ENCODE peak calls at places on chromosomes 11 and 22, in five cellular contexts. One of them, this sample, is unnamed. For H3K4me1, the result is how much of the 10 kb centered on the place peaks cover.

GRCh38 chr11:1218788-1219445 is 3.9 kb upstream of the MUC5B start:
- DNase-seq in heart left ventricle: peak
- DNase-seq in stomach: no peak
- DNase-seq in right lobe of liver: no peak
- DNase-seq in prostate gland: no peak
- DNase-seq in this sample: peak

GRCh38 chr11:64729851-64730382 is 6.9 kb upstream of the NRXN2 start:
- DNase-seq in stomach: peak
- DNase-seq in heart left ventricle: no peak
- DNase-seq in prostate gland: no peak
- DNase-seq in right lobe of liver: peak
- DNase-seq in this sample: peak

GRCh38 chr11:69613594-69613993 is 27.4 kb upstream of the CCND1 start:
- DNase-seq in prostate gland: no peak
- DNase-seq in right lobe of liver: no peak
- DNase-seq in heart left ventricle: no peak
- DNase-seq in stomach: no peak
- DNase-seq in this sample: no peak

GRCh38 chr22:20203142-20204099 is 52.6 kb upstream of the CCDC188 start:
- DNase-seq in prostate gland: no peak
- DNase-seq in heart left ventricle: no peak
- DNase-seq in right lobe of liver: peak
- DNase-seq in stomach: peak
- DNase-seq in this sample: peak

GRCh38 chr11:15145635-15146034 is 30.9 kb downstream of the INSC start:
- DNase-seq in stomach: peak
- DNase-seq in heart left ventricle: no peak
- DNase-seq in prostate gland: no peak
- DNase-seq in right lobe of liver: no peak
- DNase-seq in this sample: no peak

GRCh38 chr22:23705358-23705757 is 14.5 kb downstream of the RGL4 start:
- DNase-seq in prostate gland: no peak
- DNase-seq in heart left ventricle: no peak
- DNase-seq in right lobe of liver: no peak
- DNase-seq in stomach: no peak
- DNase-seq in this sample: no peak

GRCh38 chr11:118621071-118621815 is 13.8 kb downstream of the PHLDB1 start:
- DNase-seq in prostate gland: peak
- DNase-seq in heart left ventricle: peak
- DNase-seq in right lobe of liver: no peak
- DNase-seq in stomach: peak
- DNase-seq in this sample: peak

GRCh38 chr11:132075447-132075846 is 705.0 kb downstream of the NTM start:
- DNase-seq in right lobe of liver: no peak
- DNase-seq in prostate gland: no peak
- DNase-seq in heart left ventricle: no peak
- DNase-seq in stomach: no peak
- DNase-seq in this sample: no peak

GRCh38 chr11:79201637-79202347 is 239.0 kb downstream of the TENM4 start:
- DNase-seq in stomach: no peak
- DNase-seq in prostate gland: no peak
- DNase-seq in right lobe of liver: no peak
- DNase-seq in heart left ventricle: no peak
- DNase-seq in this sample: no peak

GRCh38 chr11:122105009-122105828 is 10.8 kb downstream of the BLID start:
- DNase-seq in heart left ventricle: peak
- DNase-seq in prostate gland: no peak
- DNase-seq in stomach: no peak
- DNase-seq in right lobe of liver: no peak
- DNase-seq in this sample: no peak

GRCh38 chr22:35538801-35539321 is 1.8 kb upstream of the RASD2 start:
- DNase-seq in heart left ventricle: no peak
- DNase-seq in prostate gland: no peak
- DNase-seq in stomach: no peak
- DNase-seq in right lobe of liver: peak
- DNase-seq in this sample: peak

GRCh38 chr11:96278039-96278897 is 64.7 kb downstream of the MAML2 start:
- DNase-seq in stomach: no peak
- DNase-seq in heart left ventricle: no peak
- DNase-seq in right lobe of liver: no peak
- DNase-seq in prostate gland: no peak
- DNase-seq in this sample: no peak

GRCh38 chr11:820655-821512 is 2.2 kb downstream of the PNPLA2 start:
- DNase-seq in stomach: peak
- DNase-seq in right lobe of liver: peak
- DNase-seq in prostate gland: no peak
- DNase-seq in heart left ventricle: peak
- DNase-seq in this sample: peak

GRCh38 chr11:122850076-122850631 is 11.9 kb downstream of the CRTAM start:
- DNase-seq in prostate gland: no peak
- DNase-seq in heart left ventricle: no peak
- DNase-seq in stomach: no peak
- DNase-seq in right lobe of liver: no peak
- DNase-seq in this sample: no peak

GRCh38 chr22:27726726-27727449 is 74.7 kb downstream of the MN1 start:
- DNase-seq in prostate gland: no peak
- DNase-seq in stomach: peak
- DNase-seq in right lobe of liver: no peak
- DNase-seq in heart left ventricle: peak
- DNase-seq in this sample: no peak

GRCh38 chr11:68436985-68437926 is 23.3 kb upstream of the PPP6R3 start:
- DNase-seq in heart left ventricle: peak
- DNase-seq in prostate gland: no peak
- DNase-seq in stomach: no peak
- DNase-seq in right lobe of liver: no peak
- DNase-seq in this sample: no peak

GRCh38 chr11:122853971-122854446 is 15.7 kb downstream of the CRTAM start:
- DNase-seq in heart left ventricle: no peak
- DNase-seq in stomach: no peak
- DNase-seq in prostate gland: peak
- DNase-seq in right lobe of liver: no peak
- DNase-seq in this sample: peak

GRCh38 chr22:45777046-45777851 is 105.6 kb downstream of the ATXN10 start:
- DNase-seq in prostate gland: no peak
- DNase-seq in right lobe of liver: no peak
- DNase-seq in stomach: no peak
- DNase-seq in heart left ventricle: no peak
- DNase-seq in this sample: no peak

GRCh38 chr11:31237819-31238771 is 131.4 kb downstream of the DCDC1 start:
- DNase-seq in heart left ventricle: no peak
- DNase-seq in prostate gland: no peak
- DNase-seq in right lobe of liver: no peak
- DNase-seq in stomach: no peak
- DNase-seq in this sample: no peak

GRCh38 chr11:126459691-126460404 is 104.4 kb downstream of the ST3GAL4 start:
- DNase-seq in stomach: no peak
- DNase-seq in heart left ventricle: no peak
- DNase-seq in right lobe of liver: no peak
- DNase-seq in prostate gland: no peak
- DNase-seq in this sample: no peak

GRCh38 chr11:96049426-96049825 is 125.5 kb upstream of the MTMR2 start:
- DNase-seq in prostate gland: no peak
- DNase-seq in right lobe of liver: no peak
- DNase-seq in stomach: no peak
- DNase-seq in heart left ventricle: no peak
- DNase-seq in this sample: no peak

GRCh38 chr11:77630311-77630710 is 7.3 kb downstream of the CLNS1A start:
- DNase-seq in stomach: no peak
- DNase-seq in prostate gland: no peak
- DNase-seq in right lobe of liver: no peak
- DNase-seq in heart left ventricle: no peak
- DNase-seq in this sample: no peak

GRCh38 chr11:93278976-93279375 is 51.6 kb upstream of the DEUP1 start:
- DNase-seq in right lobe of liver: no peak
- DNase-seq in heart left ventricle: no peak
- DNase-seq in prostate gland: no peak
- DNase-seq in stomach: no peak
- DNase-seq in this sample: no peak

GRCh38 chr11:128174465-128175101 is 412.8 kb downstream of the ETS1 start:
- DNase-seq in heart left ventricle: no peak
- DNase-seq in prostate gland: no peak
- DNase-seq in right lobe of liver: no peak
- DNase-seq in stomach: no peak
- DNase-seq in this sample: no peak

GRCh38 chr22:37932821-37933578 is 20.4 kb downstream of the C22orf23 start:
- DNase-seq in stomach: peak
- DNase-seq in right lobe of liver: no peak
- DNase-seq in heart left ventricle: no peak
- DNase-seq in prostate gland: no peak
- DNase-seq in this sample: peak
- TF ChIP-seq POLR2A in stomach: no peak
- TF ChIP-seq POLR2A in right lobe of liver: no peak
- TF ChIP-seq POLR2A in heart left ventricle: no peak
- TF ChIP-seq POLR2A in prostate gland: no peak
- TF ChIP-seq POLR2A in this sample: no peak

GRCh38 chr22:33803371-33803770 is 116.9 kb downstream of the LARGE1 start:
- DNase-seq in prostate gland: no peak
- DNase-seq in right lobe of liver: no peak
- DNase-seq in stomach: no peak
- DNase-seq in heart left ventricle: no peak
- DNase-seq in this sample: no peak

GRCh38 chr22:33803883-33804282 is 116.4 kb downstream of the LARGE1 start:
- DNase-seq in stomach: no peak
- DNase-seq in right lobe of liver: no peak
- DNase-seq in prostate gland: peak
- DNase-seq in heart left ventricle: no peak
- DNase-seq in this sample: no peak

GRCh38 chr22:33807465-33807864 is 112.8 kb downstream of the LARGE1 start:
- DNase-seq in stomach: no peak
- DNase-seq in heart left ventricle: no peak
- DNase-seq in prostate gland: no peak
- DNase-seq in right lobe of liver: no peak
- DNase-seq in this sample: no peak

GRCh38 chr22:33811208-33811607 is 109.1 kb downstream of the LARGE1 start:
- DNase-seq in heart left ventricle: no peak
- DNase-seq in right lobe of liver: no peak
- DNase-seq in stomach: no peak
- DNase-seq in prostate gland: no peak
- DNase-seq in this sample: no peak

DNA sequence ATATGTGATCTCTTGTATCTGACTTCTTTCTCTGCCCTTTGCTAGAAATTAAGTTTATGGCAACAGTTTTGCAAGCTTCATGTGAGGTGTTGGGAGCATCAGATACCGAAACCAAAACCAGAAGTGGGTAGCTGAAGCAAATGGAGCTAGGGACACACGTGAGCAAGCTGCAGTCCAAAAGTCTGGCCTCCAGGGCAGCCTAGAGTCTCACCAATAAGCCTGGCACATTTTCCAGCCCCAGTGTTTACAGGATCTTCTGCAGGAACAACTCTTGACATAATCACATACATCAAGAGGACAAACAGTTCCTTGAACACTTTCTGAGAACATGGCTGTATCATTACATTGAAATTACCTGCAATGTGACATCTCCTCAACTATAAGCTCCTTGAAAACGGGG is 114.1 kb downstream of the LARGE1 start:
- DNase-seq in right lobe of liver: peak
- DNase-seq in prostate gland: no peak
- DNase-seq in heart left ventricle: no peak
- DNase-seq in stomach: no peak
- DNase-seq in this sample: no peak
- H3K4me1 ChIP-seq in right lobe of liver: under half
- H3K4me1 ChIP-seq in prostate gland: under half
- H3K4me1 ChIP-seq in heart left ventricle: under half
- H3K4me1 ChIP-seq in stomach: half or more
- H3K4me1 ChIP-seq in this sample: under half

GRCh38 chr11:13205446-13205845 is 72.1 kb upstream of the BMAL1 start:
- DNase-seq in stomach: no peak
- DNase-seq in heart left ventricle: no peak
- DNase-seq in right lobe of liver: no peak
- DNase-seq in prostate gland: no peak
- DNase-seq in this sample: no peak

GRCh38 chr11:13207270-13207664 is 70.3 kb upstream of the BMAL1 start:
- DNase-seq in heart left ventricle: no peak
- DNase-seq in prostate gland: no peak
- DNase-seq in stomach: no peak
- DNase-seq in right lobe of liver: no peak
- DNase-seq in this sample: no peak

GRCh38 chr11:13207665-13208594 is 69.7 kb upstream of the BMAL1 start:
- DNase-seq in right lobe of liver: no peak
- DNase-seq in stomach: no peak
- DNase-seq in heart left ventricle: no peak
- DNase-seq in prostate gland: no peak
- DNase-seq in this sample: peak

GRCh38 chr11:13208921-13209320 is 68.7 kb upstream of the BMAL1 start:
- DNase-seq in prostate gland: no peak
- DNase-seq in heart left ventricle: no peak
- DNase-seq in right lobe of liver: no peak
- DNase-seq in stomach: no peak
- DNase-seq in this sample: no peak

DNA sequence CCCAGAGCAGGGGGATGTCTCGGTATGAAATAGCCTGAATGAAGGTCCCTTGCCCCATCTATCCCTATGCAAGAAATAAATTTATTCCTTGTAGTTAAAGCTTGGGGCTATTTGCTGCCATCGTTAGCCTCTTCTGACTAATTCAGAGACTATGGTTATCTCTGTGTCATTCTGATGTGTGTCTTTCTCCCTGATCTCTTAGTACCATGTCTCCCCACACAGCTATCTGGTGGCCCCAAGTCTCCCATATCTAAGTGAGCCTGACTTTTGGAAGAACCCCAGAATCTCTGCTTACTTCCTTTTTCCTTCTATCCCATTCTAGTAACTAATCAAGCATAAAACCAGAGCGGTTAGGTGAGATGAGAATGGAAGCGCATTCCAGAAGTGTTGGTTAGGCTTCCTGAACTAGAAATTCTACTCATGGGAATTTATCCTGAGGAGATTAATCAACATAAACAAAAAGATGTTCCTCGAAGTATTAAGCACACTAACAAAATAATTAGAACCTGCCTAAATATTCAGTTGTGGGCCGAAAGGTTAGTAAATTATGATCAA is 71.4 kb upstream of the BMAL1 start:
- DNase-seq in right lobe of liver: no peak
- DNase-seq in stomach: no peak
- DNase-seq in heart left ventricle: no peak
- DNase-seq in prostate gland: no peak
- DNase-seq in this sample: no peak
- TF ChIP-seq CTCF in right lobe of liver: no peak
- TF ChIP-seq CTCF in stomach: no peak
- TF ChIP-seq CTCF in heart left ventricle: no peak
- TF ChIP-seq CTCF in prostate gland: no peak
- TF ChIP-seq CTCF in this sample: no peak

GRCh38 chr11:8707541-8708270 is 25.1 kb downstream of the RPL27A start:
- DNase-seq in stomach: no peak
- DNase-seq in prostate gland: peak
- DNase-seq in heart left ventricle: peak
- DNase-seq in right lobe of liver: no peak
- DNase-seq in this sample: peak
- TF ChIP-seq POLR2A in stomach: no peak
- TF ChIP-seq POLR2A in prostate gland: no peak
- TF ChIP-seq POLR2A in heart left ventricle: no peak
- TF ChIP-seq POLR2A in right lobe of liver: no peak
- TF ChIP-seq POLR2A in this sample: no peak

DNA sequence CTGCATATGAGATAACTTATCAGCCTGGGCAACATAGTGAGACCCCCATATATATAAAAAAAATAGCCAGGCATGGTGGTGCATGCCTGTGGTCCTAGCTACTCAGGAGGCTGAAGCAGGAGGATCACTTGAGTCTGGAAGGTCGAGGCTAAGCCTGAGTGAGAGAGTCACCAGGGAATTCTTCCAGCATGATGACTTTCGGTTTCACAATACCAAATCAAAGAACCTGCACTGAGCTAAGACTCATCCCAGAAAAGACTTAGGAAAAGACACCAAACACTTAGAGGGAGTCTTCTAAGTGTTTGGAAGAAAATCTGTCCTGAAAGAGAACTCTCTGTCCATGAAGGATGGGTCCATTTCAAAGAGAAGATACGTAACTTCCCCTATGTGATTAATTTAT is 12.7 kb downstream of the STK33 start:
- DNase-seq in stomach: no peak
- DNase-seq in right lobe of liver: no peak
- DNase-seq in prostate gland: no peak
- DNase-seq in heart left ventricle: no peak
- DNase-seq in this sample: no peak
- H3K4me1 ChIP-seq in stomach: under half
- H3K4me1 ChIP-seq in right lobe of liver: under half
- H3K4me1 ChIP-seq in prostate gland: under half
- H3K4me1 ChIP-seq in heart left ventricle: under half
- H3K4me1 ChIP-seq in this sample: under half